ENCODE peak calls at places on chromosomes 11 and 22, in five cellular contexts. One of them, this sample, is unnamed.

GRCh38 chr11:3747704-3748103 is 49.6 kb downstream of the NUP98 start:
- DNase-seq in mammary epithelial cell: peak; percentile 90
- DNase-seq in spleen: no peak
- DNase-seq in aorta: no peak
- DNase-seq in stomach: no peak
- DNase-seq in this sample: no peak

GRCh38 chr22:50185384-50186087 is at the start of gene TRABD:
- DNase-seq in stomach: peak; percentile 92
- DNase-seq in spleen: peak; percentile 96
- DNase-seq in aorta: peak; percentile 95
- DNase-seq in mammary epithelial cell: peak; percentile 81
- DNase-seq in this sample: peak; percentile 96

GRCh38 chr11:93796832-93797231 is 12.8 kb downstream of the MED17 start:
- DNase-seq in aorta: no peak
- DNase-seq in mammary epithelial cell: no peak
- DNase-seq in spleen: no peak
- DNase-seq in stomach: no peak
- DNase-seq in this sample: no peak

GRCh38 chr11:66002648-66003225 is 434 bp downstream of the BANF1 start:
- DNase-seq in aorta: no peak
- DNase-seq in stomach: peak; percentile 70
- DNase-seq in spleen: no peak
- DNase-seq in mammary epithelial cell: no peak
- DNase-seq in this sample: peak; percentile 92

GRCh38 chr11:110763249-110764011 is 51.2 kb upstream of the ARHGAP20 start:
- DNase-seq in aorta: no peak
- DNase-seq in mammary epithelial cell: no peak
- DNase-seq in stomach: peak; percentile 74
- DNase-seq in spleen: no peak
- DNase-seq in this sample: peak; percentile 56

GRCh38 chr11:16609769-16610168 is 128.7 kb upstream of the C11orf58 start:
- DNase-seq in mammary epithelial cell: no peak
- DNase-seq in aorta: peak; percentile 44
- DNase-seq in spleen: no peak
- DNase-seq in stomach: no peak
- DNase-seq in this sample: peak; percentile 8

GRCh38 chr11:113729456-113729855 is 23.3 kb upstream of the TMPRSS5 start:
- DNase-seq in mammary epithelial cell: peak; percentile 72
- DNase-seq in stomach: no peak
- DNase-seq in aorta: no peak
- DNase-seq in spleen: no peak
- DNase-seq in this sample: no peak

GRCh38 chr11:6655020-6655789 is 404 bp downstream of the DCHS1 start:
- DNase-seq in spleen: peak; percentile 81
- DNase-seq in aorta: peak; percentile 87
- DNase-seq in stomach: no peak
- DNase-seq in mammary epithelial cell: no peak
- DNase-seq in this sample: no peak

GRCh38 chr11:62497132-62497915 is 49.3 kb downstream of the AHNAK start:
- DNase-seq in aorta: no peak
- DNase-seq in mammary epithelial cell: peak; percentile 84
- DNase-seq in stomach: peak; percentile 28
- DNase-seq in spleen: no peak
- DNase-seq in this sample: no peak

GRCh38 chr22:42073568-42074152 is 388 bp upstream of the PHETA2 start:
- DNase-seq in spleen: peak; percentile 78
- DNase-seq in aorta: no peak
- DNase-seq in stomach: no peak
- DNase-seq in mammary epithelial cell: no peak
- DNase-seq in this sample: no peak

GRCh38 chr22:24008022-24008283 is 2.7 kb upstream of the GSTT4 start:
- DNase-seq in spleen: no peak
- DNase-seq in mammary epithelial cell: no peak
- DNase-seq in aorta: no peak
- DNase-seq in stomach: no peak
- DNase-seq in this sample: no peak

GRCh38 chr11:132623496-132623895 is 908.8 kb downstream of the OPCML start:
- DNase-seq in stomach: no peak
- DNase-seq in mammary epithelial cell: no peak
- DNase-seq in spleen: no peak
- DNase-seq in aorta: no peak
- DNase-seq in this sample: no peak

GRCh38 chr11:116862101-116862637 is 24.7 kb upstream of the APOA1 start:
- DNase-seq in aorta: no peak
- DNase-seq in spleen: no peak
- DNase-seq in mammary epithelial cell: no peak
- DNase-seq in stomach: no peak
- DNase-seq in this sample: no peak

GRCh38 chr22:19984201-19984753 is 32.3 kb downstream of the ARVCF start:
- DNase-seq in stomach: no peak
- DNase-seq in spleen: peak; percentile 69
- DNase-seq in mammary epithelial cell: peak; percentile 86
- DNase-seq in aorta: peak; percentile 89
- DNase-seq in this sample: no peak

GRCh38 chr22:43878831-43879550 is 12.8 kb downstream of the PNPLA5 start:
- DNase-seq in spleen: peak; percentile 49
- DNase-seq in aorta: peak; percentile 59
- DNase-seq in stomach: no peak
- DNase-seq in mammary epithelial cell: no peak
- DNase-seq in this sample: no peak

GRCh38 chr11:84249344-84250135 is 963.4 kb upstream of the CCDC90B start:
- DNase-seq in stomach: no peak
- DNase-seq in mammary epithelial cell: no peak
- DNase-seq in spleen: no peak
- DNase-seq in aorta: no peak
- DNase-seq in this sample: no peak

GRCh38 chr11:62502030-62502730 is 44.4 kb downstream of the AHNAK start:
- DNase-seq in stomach: no peak
- DNase-seq in aorta: no peak
- DNase-seq in mammary epithelial cell: no peak
- DNase-seq in spleen: no peak
- DNase-seq in this sample: no peak

GRCh38 chr11:60634151-60634550 is 65.3 kb upstream of the MS4A8 start:
- DNase-seq in spleen: no peak
- DNase-seq in aorta: no peak
- DNase-seq in mammary epithelial cell: no peak
- DNase-seq in stomach: no peak
- DNase-seq in this sample: no peak

GRCh38 chr11:114847599-114847998 is 169.3 kb downstream of the NXPE2 start:
- DNase-seq in stomach: no peak
- DNase-seq in spleen: no peak
- DNase-seq in aorta: no peak
- DNase-seq in mammary epithelial cell: no peak
- DNase-seq in this sample: no peak

GRCh38 chr22:46057762-46058420 is 80.9 kb upstream of the WNT7B start:
- DNase-seq in stomach: peak; percentile 57
- DNase-seq in spleen: peak; percentile 80
- DNase-seq in aorta: no peak
- DNase-seq in mammary epithelial cell: peak; percentile 86
- DNase-seq in this sample: peak; percentile 51

GRCh38 chr22:45882881-45883810 is 93.8 kb downstream of the WNT7B start:
- DNase-seq in mammary epithelial cell: peak; percentile 9
- DNase-seq in stomach: no peak
- DNase-seq in aorta: peak; percentile 70
- DNase-seq in spleen: peak; percentile 64
- DNase-seq in this sample: peak; percentile 22

GRCh38 chr11:69253028-69253427 is 40.9 kb upstream of the MYEOV start:
- DNase-seq in spleen: no peak
- DNase-seq in stomach: no peak
- DNase-seq in mammary epithelial cell: peak; percentile 86
- DNase-seq in aorta: no peak
- DNase-seq in this sample: no peak

GRCh38 chr22:40443675-40444482 is 73.5 kb downstream of the SGSM3 start:
- DNase-seq in spleen: no peak
- DNase-seq in aorta: peak; percentile 86
- DNase-seq in stomach: no peak
- DNase-seq in mammary epithelial cell: no peak
- DNase-seq in this sample: no peak

GRCh38 chr11:6205366-6205765 is at the start of gene C11orf42:
- DNase-seq in aorta: no peak
- DNase-seq in mammary epithelial cell: no peak
- DNase-seq in stomach: no peak
- DNase-seq in spleen: no peak
- DNase-seq in this sample: no peak

GRCh38 chr22:46742576-46743221 is 4.6 kb upstream of the CERK start:
- DNase-seq in mammary epithelial cell: no peak
- DNase-seq in spleen: no peak
- DNase-seq in aorta: no peak
- DNase-seq in stomach: no peak
- DNase-seq in this sample: peak; percentile 45

GRCh38 chr11:76744186-76745058 is 38.7 kb upstream of the TSKU start:
- DNase-seq in spleen: no peak
- DNase-seq in aorta: no peak
- DNase-seq in mammary epithelial cell: no peak
- DNase-seq in stomach: no peak
- DNase-seq in this sample: no peak

GRCh38 chr11:94550513-94550912 is 6.8 kb downstream of the FUT4 start:
- DNase-seq in aorta: no peak
- DNase-seq in stomach: no peak
- DNase-seq in spleen: no peak
- DNase-seq in mammary epithelial cell: no peak
- DNase-seq in this sample: no peak

GRCh38 chr11:34976496-34976895 is 60.1 kb downstream of the PDHX start:
- DNase-seq in stomach: no peak
- DNase-seq in spleen: no peak
- DNase-seq in mammary epithelial cell: no peak
- DNase-seq in aorta: no peak
- DNase-seq in this sample: no peak

GRCh38 chr22:40637181-40638150 is 947 bp upstream of the MRTFA start:
- DNase-seq in aorta: peak; percentile 89
- DNase-seq in mammary epithelial cell: no peak
- DNase-seq in spleen: peak; percentile 89
- DNase-seq in stomach: peak; percentile 63
- DNase-seq in this sample: peak; percentile 84

GRCh38 chr22:28750471-28750881 is 8.6 kb downstream of the HSCB start:
- DNase-seq in mammary epithelial cell: no peak
- DNase-seq in aorta: no peak
- DNase-seq in stomach: no peak
- DNase-seq in spleen: no peak
- DNase-seq in this sample: no peak

GRCh38 chr11:123357990-123358827 is 71.9 kb upstream of the GRAMD1B start:
- DNase-seq in stomach: no peak
- DNase-seq in aorta: no peak
- DNase-seq in spleen: peak; percentile 71
- DNase-seq in mammary epithelial cell: peak; percentile 13
- DNase-seq in this sample: peak; percentile 79

GRCh38 chr22:30823015-30823370 is 128.3 kb downstream of the OSBP2 start:
- DNase-seq in mammary epithelial cell: no peak
- DNase-seq in aorta: no peak
- DNase-seq in stomach: no peak
- DNase-seq in spleen: no peak
- DNase-seq in this sample: no peak

GRCh38 chr11:118126082-118126838 is 26.4 kb downstream of the SCN4B start:
- DNase-seq in stomach: no peak
- DNase-seq in aorta: no peak
- DNase-seq in spleen: no peak
- DNase-seq in mammary epithelial cell: peak; percentile 66
- DNase-seq in this sample: no peak

GRCh38 chr11:124762624-124763155 is 600 bp upstream of the ESAM start:
- DNase-seq in aorta: peak; percentile 77
- DNase-seq in stomach: no peak
- DNase-seq in mammary epithelial cell: no peak
- DNase-seq in spleen: peak; percentile 84
- DNase-seq in this sample: no peak
- H3K27ac ChIP-seq in aorta: peak overlapping the region; percentile 30
- H3K27ac ChIP-seq in stomach: peak overlapping the region; percentile 85
- H3K27ac ChIP-seq in mammary epithelial cell: no peak overlapping the region
- H3K27ac ChIP-seq in spleen: no peak overlapping the region
- H3K27ac ChIP-seq in this sample: peak overlapping the region; percentile 89

GRCh38 chr11:64525711-64526110 is 65.3 kb upstream of the SLC22A12 start:
- DNase-seq in spleen: no peak
- DNase-seq in aorta: no peak
- DNase-seq in stomach: no peak
- DNase-seq in mammary epithelial cell: no peak
- DNase-seq in this sample: no peak
- H3K27me3 ChIP-seq in spleen: no peaks in the 10 kb centered on the region
- H3K27me3 ChIP-seq in aorta: no peaks in the 10 kb centered on the region
- H3K27me3 ChIP-seq in stomach: peaks cover 86% of the 10 kb centered on the region
- H3K27me3 ChIP-seq in mammary epithelial cell: no peaks in the 10 kb centered on the region
- H3K27me3 ChIP-seq in this sample: no peaks in the 10 kb centered on the region

GRCh38 chr11:59221438-59221837 is 8.7 kb upstream of the MPEG1 start:
- DNase-seq in stomach: no peak
- DNase-seq in mammary epithelial cell: peak; percentile 64
- DNase-seq in spleen: no peak
- DNase-seq in aorta: no peak
- DNase-seq in this sample: no peak

GRCh38 chr11:59223611-59224010 is 10.9 kb upstream of the MPEG1 start:
- DNase-seq in mammary epithelial cell: no peak
- DNase-seq in stomach: no peak
- DNase-seq in aorta: no peak
- DNase-seq in spleen: no peak
- DNase-seq in this sample: no peak

GRCh38 chr11:59223177-59223576 is 10.4 kb upstream of the MPEG1 start:
- DNase-seq in spleen: no peak
- DNase-seq in aorta: no peak
- DNase-seq in mammary epithelial cell: no peak
- DNase-seq in stomach: no peak
- DNase-seq in this sample: no peak

GRCh38 chr11:59224419-59224928 is 11.7 kb upstream of the MPEG1 start:
- DNase-seq in stomach: no peak
- DNase-seq in mammary epithelial cell: no peak
- DNase-seq in aorta: no peak
- DNase-seq in spleen: no peak
- DNase-seq in this sample: no peak

GRCh38 chr11:59222464-59223065 is 9.8 kb upstream of the MPEG1 start:
- DNase-seq in stomach: no peak
- DNase-seq in mammary epithelial cell: no peak
- DNase-seq in aorta: no peak
- DNase-seq in spleen: no peak
- DNase-seq in this sample: no peak
- H3K27ac ChIP-seq in stomach: no peak overlapping the region
- H3K27ac ChIP-seq in mammary epithelial cell: no peak overlapping the region
- H3K27ac ChIP-seq in aorta: no peak overlapping the region
- H3K27ac ChIP-seq in spleen: peak overlapping the region; percentile 49
- H3K27ac ChIP-seq in this sample: peak overlapping the region; percentile 34

DNA sequence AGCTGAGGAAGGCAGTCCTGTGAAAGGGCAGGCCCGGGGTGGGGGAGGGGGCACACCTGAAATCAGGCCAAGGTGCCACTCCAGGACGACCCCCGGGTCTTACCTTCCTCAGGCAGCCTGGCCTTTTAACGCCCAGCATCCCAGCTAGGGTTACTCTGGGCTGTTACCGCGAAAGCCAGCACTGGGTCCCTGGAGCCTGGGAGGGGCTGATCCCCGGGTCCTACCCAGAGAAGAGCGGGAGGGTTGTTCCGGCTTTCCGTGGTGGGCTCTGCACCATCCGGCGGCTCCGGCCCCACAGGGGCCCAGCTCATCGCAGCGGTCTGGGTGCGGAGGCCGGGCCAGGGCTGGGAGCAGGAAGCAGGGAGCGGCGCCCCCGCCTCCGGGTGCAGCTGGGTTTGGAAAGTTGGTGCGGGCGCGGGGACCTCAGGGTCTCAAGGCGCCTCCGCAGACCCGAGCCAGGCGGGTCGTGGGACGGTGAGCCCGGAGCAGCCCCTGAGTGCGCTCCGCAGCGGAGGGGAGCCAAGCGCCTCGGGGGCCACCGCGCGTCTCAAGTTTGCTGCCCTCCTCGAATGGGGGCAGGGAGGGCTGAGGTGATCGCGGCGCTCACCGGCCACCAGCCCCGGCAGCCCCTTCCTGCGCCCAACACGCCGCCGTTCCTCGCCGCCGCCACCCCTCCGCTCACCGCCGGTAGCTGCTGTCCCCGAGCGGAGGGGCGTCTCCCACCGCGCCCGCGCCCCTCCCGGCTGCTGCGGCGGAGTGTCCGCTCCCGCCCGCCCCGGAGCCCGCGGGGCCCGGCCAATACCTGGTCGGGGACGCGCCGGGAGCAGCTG is 831 bp downstream of the CHST1 start:
- DNase-seq in spleen: no peak
- DNase-seq in aorta: peak; percentile 78
- DNase-seq in mammary epithelial cell: no peak
- DNase-seq in stomach: no peak
- DNase-seq in this sample: no peak
- H3K27me3 ChIP-seq in spleen: no peaks in the 10 kb centered on the region
- H3K27me3 ChIP-seq in aorta: no peaks in the 10 kb centered on the region
- H3K27me3 ChIP-seq in mammary epithelial cell: peaks cover 13% of the 10 kb centered on the region
- H3K27me3 ChIP-seq in stomach: peaks cover 79% of the 10 kb centered on the region
- H3K27me3 ChIP-seq in this sample: peaks cover 16% of the 10 kb centered on the region

This sample was measured in left lung.